ENCODE peak calls at places on chromosomes 2 and 18, in four cellular contexts. One of them, this sample, is unnamed.
A peak's percentile ranks its signal among the peaks of the same experiment; 100 is the strongest.

GRCh38 chr2:220460257-220460985 is 833.0 kb downstream of the SLC4A3 start:
- DNase-seq in HCT116: peak; percentile 6
- DNase-seq in HepG2: no peak
- DNase-seq in GM12878: no peak
- DNase-seq in this sample: no peak

GRCh38 chr2:19875280-19875679 is 26.5 kb downstream of the TTC32 start:
- DNase-seq in GM12878: no peak
- DNase-seq in HepG2: no peak
- DNase-seq in HCT116: no peak
- DNase-seq in this sample: no peak

GRCh38 chr2:122999258-122999657 is 1025.8 kb upstream of the CNTNAP5 start:
- DNase-seq in GM12878: peak; percentile 4
- DNase-seq in HepG2: no peak
- DNase-seq in HCT116: no peak
- DNase-seq in this sample: no peak

GRCh38 chr2:96119389-96119751 is 3.0 kb upstream of the ADRA2B start:
- DNase-seq in HCT116: no peak
- DNase-seq in HepG2: no peak
- DNase-seq in GM12878: no peak
- DNase-seq in this sample: no peak

GRCh38 chr2:184611221-184612085 is 13.1 kb downstream of the ZNF804A start:
- DNase-seq in HCT116: peak; percentile 19
- DNase-seq in HepG2: no peak
- DNase-seq in GM12878: no peak
- DNase-seq in this sample: peak; percentile 15

GRCh38 chr2:154886316-154886715 is 187.8 kb downstream of the KCNJ3 start:
- DNase-seq in HepG2: no peak
- DNase-seq in GM12878: no peak
- DNase-seq in HCT116: no peak
- DNase-seq in this sample: no peak

GRCh38 chr2:69381337-69381737 is 5.7 kb downstream of the GFPT1 start:
- DNase-seq in HCT116: no peak
- DNase-seq in GM12878: no peak
- DNase-seq in HepG2: no peak
- DNase-seq in this sample: peak; percentile 83

GRCh38 chr2:64019083-64019974 is at the start of gene VPS54:
- DNase-seq in HepG2: peak; percentile 67
- DNase-seq in GM12878: no peak
- DNase-seq in HCT116: peak; percentile 33
- DNase-seq in this sample: peak; percentile 80

GRCh38 chr18:48572402-48573126 is 33.7 kb downstream of the CTIF start:
- DNase-seq in HCT116: no peak
- DNase-seq in GM12878: no peak
- DNase-seq in HepG2: no peak
- DNase-seq in this sample: no peak

GRCh38 chr18:24341361-24341760 is 56.3 kb downstream of the OSBPL1A start:
- DNase-seq in HepG2: no peak
- DNase-seq in HCT116: no peak
- DNase-seq in GM12878: no peak
- DNase-seq in this sample: no peak

GRCh38 chr2:204794624-204795023 is 249.3 kb downstream of the PARD3B start:
- DNase-seq in HCT116: no peak
- DNase-seq in HepG2: no peak
- DNase-seq in GM12878: no peak
- DNase-seq in this sample: no peak

GRCh38 chr2:120379916-120380893 is 34.3 kb downstream of the INHBB start:
- DNase-seq in HepG2: no peak
- DNase-seq in HCT116: no peak
- DNase-seq in GM12878: no peak
- DNase-seq in this sample: no peak

GRCh38 chr2:138059967-138060635 is 95.8 kb downstream of the HNMT start:
- DNase-seq in GM12878: no peak
- DNase-seq in HCT116: no peak
- DNase-seq in HepG2: peak; percentile 46
- DNase-seq in this sample: peak; percentile 89

GRCh38 chr2:215942194-215942593 is 71.2 kb downstream of the MREG start:
- DNase-seq in HepG2: no peak
- DNase-seq in GM12878: no peak
- DNase-seq in HCT116: no peak
- DNase-seq in this sample: no peak

GRCh38 chr2:953975-954686 is 3.5 kb downstream of the SNTG2 start:
- DNase-seq in HepG2: peak; percentile 18
- DNase-seq in GM12878: no peak
- DNase-seq in HCT116: no peak
- DNase-seq in this sample: no peak

GRCh38 chr2:133063792-133064191 is 393.8 kb upstream of the LYPD1 start:
- DNase-seq in GM12878: no peak
- DNase-seq in HCT116: no peak
- DNase-seq in HepG2: no peak
- DNase-seq in this sample: peak; percentile 3

GRCh38 chr2:183665403-183665802 is 541.2 kb downstream of the NUP35 start:
- DNase-seq in HepG2: no peak
- DNase-seq in GM12878: no peak
- DNase-seq in HCT116: no peak
- DNase-seq in this sample: no peak

GRCh38 chr2:88181511-88181910 is 11.4 kb downstream of the THNSL2 start:
- DNase-seq in GM12878: no peak
- DNase-seq in HCT116: no peak
- DNase-seq in HepG2: no peak
- DNase-seq in this sample: no peak

GRCh38 chr18:10863026-10863425 is 286.3 kb downstream of the PIEZO2 start:
- DNase-seq in HepG2: no peak
- DNase-seq in GM12878: no peak
- DNase-seq in HCT116: no peak
- DNase-seq in this sample: no peak

GRCh38 chr2:239687441-239687840 is 286.6 kb upstream of the HDAC4 start:
- DNase-seq in GM12878: no peak
- DNase-seq in HCT116: no peak
- DNase-seq in HepG2: no peak
- DNase-seq in this sample: no peak

GRCh38 chr2:134539946-134540345 is 178.9 kb downstream of the TMEM163 start:
- DNase-seq in GM12878: no peak
- DNase-seq in HepG2: no peak
- DNase-seq in HCT116: no peak
- DNase-seq in this sample: no peak

GRCh38 chr2:53941749-53942148 is 29.0 kb downstream of the PSME4 start:
- DNase-seq in GM12878: no peak
- DNase-seq in HepG2: no peak
- DNase-seq in HCT116: no peak
- DNase-seq in this sample: no peak

GRCh38 chr2:152372438-152372984 is 37.5 kb downstream of the FMNL2 start:
- DNase-seq in HCT116: no peak
- DNase-seq in HepG2: no peak
- DNase-seq in GM12878: no peak
- DNase-seq in this sample: no peak

GRCh38 chr2:190352668-190353536 is 9.5 kb downstream of the INPP1 start:
- DNase-seq in HepG2: peak; percentile 99
- DNase-seq in GM12878: no peak
- DNase-seq in HCT116: no peak
- DNase-seq in this sample: peak; percentile 24

GRCh38 chr18:13625843-13626543 is 100.4 kb downstream of the FAM210A start:
- DNase-seq in HCT116: no peak
- DNase-seq in GM12878: no peak
- DNase-seq in HepG2: no peak
- DNase-seq in this sample: no peak

GRCh38 chr2:105179469-105180372 is 61.8 kb upstream of the GPR45 start:
- DNase-seq in HepG2: peak; percentile 51
- DNase-seq in GM12878: no peak
- DNase-seq in HCT116: peak; percentile 89
- DNase-seq in this sample: peak; percentile 59

GRCh38 chr2:218711550-218711929 is 905 bp downstream of the TTLL4 start:
- DNase-seq in HepG2: no peak
- DNase-seq in HCT116: no peak
- DNase-seq in GM12878: no peak
- DNase-seq in this sample: no peak

GRCh38 chr2:42969231-42970150 is 177.1 kb upstream of the HAAO start:
- DNase-seq in GM12878: no peak
- DNase-seq in HepG2: no peak
- DNase-seq in HCT116: no peak
- DNase-seq in this sample: no peak

GRCh38 chr2:12605936-12606335 is 110.8 kb upstream of the TRIB2 start:
- DNase-seq in HepG2: no peak
- DNase-seq in GM12878: no peak
- DNase-seq in HCT116: no peak
- DNase-seq in this sample: no peak

GRCh38 chr2:17518212-17519154 is at the start of gene RAD51AP2:
- DNase-seq in HepG2: peak; percentile 60
- DNase-seq in GM12878: peak; percentile 40
- DNase-seq in HCT116: peak; percentile 75
- DNase-seq in this sample: peak; percentile 91

GRCh38 chr2:20213651-20214565 is 11.0 kb downstream of the SDC1 start:
- DNase-seq in GM12878: peak; percentile 31
- DNase-seq in HepG2: peak; percentile 93
- DNase-seq in HCT116: no peak
- DNase-seq in this sample: no peak

GRCh38 chr2:182545420-182546167 is 118.8 kb upstream of the PDE1A start:
- DNase-seq in GM12878: no peak
- DNase-seq in HepG2: no peak
- DNase-seq in HCT116: no peak
- DNase-seq in this sample: no peak

DNA sequence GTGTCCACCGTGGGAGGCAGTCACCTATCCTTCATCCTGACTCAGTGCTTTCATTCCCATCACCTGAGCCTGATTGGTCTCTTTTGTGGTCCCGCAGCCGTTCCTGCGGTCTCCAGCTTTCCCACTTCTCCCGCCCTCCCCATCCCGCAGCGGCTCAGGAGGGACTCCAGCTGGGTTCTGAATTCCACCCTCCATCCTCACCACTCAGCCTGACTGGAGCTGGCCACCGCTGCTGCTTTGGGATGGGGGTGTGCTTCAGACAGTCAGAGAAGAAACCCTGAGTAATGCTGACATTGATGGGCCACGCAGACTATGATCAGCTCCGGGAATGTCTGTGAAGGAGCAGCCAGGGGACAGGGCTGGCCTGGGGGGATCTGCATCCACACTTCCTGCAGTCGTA is 46.0 kb upstream of the TXNDC2 start:
- DNase-seq in HepG2: no peak
- DNase-seq in GM12878: no peak
- DNase-seq in HCT116: no peak
- DNase-seq in this sample: no peak
- H3K4me1 ChIP-seq in HepG2: no peaks in the 10 kb centered on the region
- H3K4me1 ChIP-seq in GM12878: no peaks in the 10 kb centered on the region
- H3K4me1 ChIP-seq in HCT116: peaks cover 31% of the 10 kb centered on the region
- H3K4me1 ChIP-seq in this sample: peaks cover 4% of the 10 kb centered on the region

GRCh38 chr2:38438536-38439225 is 61.6 kb upstream of the ATL2 start:
- DNase-seq in GM12878: peak; percentile 76
- DNase-seq in HepG2: no peak
- DNase-seq in HCT116: no peak
- DNase-seq in this sample: no peak
- TF ChIP-seq ATF3 in GM12878: no peak
- TF ChIP-seq ATF3 in HepG2: no peak
- TF ChIP-seq ATF3 in HCT116: no peak
- TF ChIP-seq ATF3 in this sample: no peak

DNA sequence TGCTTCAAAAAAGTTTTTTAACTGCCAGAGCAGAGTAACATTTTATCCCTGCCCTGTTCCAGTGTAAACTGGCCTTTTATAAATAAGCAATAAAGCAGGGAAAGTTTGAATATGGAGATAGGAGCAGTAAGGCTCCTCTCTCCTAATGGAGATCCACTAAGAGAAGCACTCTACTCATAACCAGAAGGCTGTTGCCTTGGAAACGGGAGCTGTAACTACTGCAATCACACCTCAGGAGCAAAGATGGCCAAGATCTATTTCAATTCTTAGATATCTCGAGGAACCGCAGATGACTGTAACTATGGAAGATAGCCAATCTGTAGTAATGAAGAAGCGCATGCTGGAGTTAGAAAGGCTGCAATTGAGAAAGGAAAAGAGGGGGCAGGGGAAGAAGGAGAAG is 41.4 kb downstream of the ANKRD44 start:
- DNase-seq in HCT116: no peak
- DNase-seq in GM12878: no peak
- DNase-seq in HepG2: no peak
- DNase-seq in this sample: no peak
- H3K4me1 ChIP-seq in HCT116: no peaks in the 10 kb centered on the region
- H3K4me1 ChIP-seq in GM12878: peaks cover 50% of the 10 kb centered on the region
- H3K4me1 ChIP-seq in HepG2: no peaks in the 10 kb centered on the region
- H3K4me1 ChIP-seq in this sample: no peaks in the 10 kb centered on the region

DNA sequence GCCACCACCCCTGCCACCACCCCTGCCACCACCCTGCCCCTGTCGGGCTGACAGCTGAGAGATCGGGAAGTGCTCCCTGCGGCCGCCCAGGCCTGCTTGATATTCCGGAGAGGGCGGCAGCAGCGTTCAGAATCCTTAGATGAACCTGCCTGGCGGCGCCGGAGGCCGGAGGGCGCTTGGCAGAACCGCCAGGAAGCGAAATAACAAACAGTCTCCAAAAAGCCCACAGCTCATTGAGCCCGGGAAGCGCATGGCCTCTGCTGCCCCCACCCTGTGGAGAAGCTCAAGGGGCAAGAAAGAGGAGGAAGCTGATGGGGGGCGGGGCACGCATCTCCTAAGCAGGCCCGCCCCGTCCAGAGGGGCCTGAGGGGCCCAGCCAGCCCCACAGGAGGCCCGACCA is 92.2 kb upstream of the MBOAT2 start:
- DNase-seq in HCT116: no peak
- DNase-seq in GM12878: no peak
- DNase-seq in HepG2: no peak
- DNase-seq in this sample: no peak
- TF ChIP-seq ATF3 in HCT116: no peak
- TF ChIP-seq ATF3 in GM12878: no peak
- TF ChIP-seq ATF3 in HepG2: no peak
- TF ChIP-seq ATF3 in this sample: no peak

DNA sequence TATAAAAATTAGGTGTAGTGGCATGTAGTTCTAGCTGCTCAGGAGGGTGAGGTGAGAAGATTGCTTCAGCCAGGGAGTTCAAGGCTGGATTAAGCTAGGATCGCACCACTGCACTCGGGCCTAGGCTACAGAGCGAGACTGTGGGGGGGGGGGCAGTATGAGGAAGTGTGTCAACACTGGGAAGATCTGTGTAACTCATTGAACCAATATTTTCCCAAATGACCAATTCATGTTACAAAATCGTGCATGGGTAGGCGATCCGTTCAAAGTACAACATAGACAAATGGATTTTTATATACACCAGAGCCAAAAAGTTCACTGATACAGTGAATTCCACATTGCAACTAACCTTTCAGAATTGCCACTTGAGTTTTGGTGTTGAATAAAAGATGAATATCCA is 8.1 kb downstream of the SMAD4 start:
- DNase-seq in HepG2: peak; percentile 94
- DNase-seq in HCT116: no peak
- DNase-seq in GM12878: no peak
- DNase-seq in this sample: no peak
- H3K4me1 ChIP-seq in HepG2: peaks cover 73% of the 10 kb centered on the region
- H3K4me1 ChIP-seq in HCT116: no peaks in the 10 kb centered on the region
- H3K4me1 ChIP-seq in GM12878: peaks cover 4% of the 10 kb centered on the region
- H3K4me1 ChIP-seq in this sample: peaks cover 4% of the 10 kb centered on the region

This sample was measured in K562.